ENCODE peak calls at places on chromosome 16, in four cellular contexts. M is kidney tubule cell; U is stimulated activated naive CD8-positive, alpha-beta T cell treated with anti-CD3 and anti-CD28 coated beads, Interleukin-15, amount 100 ng/mL, for 72 hours; X is GM23248. F is an unnamed sample.

GRCh38 chr16:22646948-22647556 is 136.4 kb downstream of the NPIPB5 start:
- DNase-seq in M (no peak), U (no peak), X (no peak), F (no peak)

GRCh38 chr16:1621851-1622250 is 9.7 kb downstream of the CRAMP1 start:
- DNase-seq in M (no peak), U (no peak), X (no peak), F (no peak)

GRCh38 chr16:21214086-21214485 is 2.7 kb upstream of the ZP2 start:
- DNase-seq in M (no peak), U (no peak), X (no peak), F (no peak)

GRCh38 chr16:84423416-84423837 is 55.1 kb downstream of the ATP2C2 start:
- DNase-seq in M (peak), U (no peak), X (peak), F (peak)

GRCh38 chr16:46736695-46737094 is 11.4 kb downstream of the MYLK3 start:
- DNase-seq in M (no peak), U (no peak), X (peak), F (peak)

GRCh38 chr16:67632415-67633172 is 12.3 kb upstream of the CARMIL2 start:
- DNase-seq in M (no peak), U (no peak), X (no peak), F (no peak)

GRCh38 chr16:84284168-84284722 is 10.4 kb upstream of the WFDC1 start:
- DNase-seq in M (no peak), U (no peak), X (peak), F (peak)

GRCh38 chr16:2142942-2143868 is 5.2 kb upstream of the RAB26 start:
- DNase-seq in M (peak), U (no peak), X (no peak), F (peak)

GRCh38 chr16:66510711-66511614 is 39.0 kb downstream of the TK2 start:
- DNase-seq in M (peak), U (no peak), X (peak), F (no peak)

GRCh38 chr16:8676737-8677375 is 2.4 kb downstream of the ABAT start:
- DNase-seq in M (no peak), U (no peak), X (peak), F (no peak)

GRCh38 chr16:49788505-49788904 is 67.4 kb downstream of the ZNF423 start:
- DNase-seq in M (no peak), U (no peak), X (peak), F (no peak)

GRCh38 chr16:84503751-84504395 is 586 bp downstream of the MEAK7 start:
- DNase-seq in M (peak), U (no peak), X (peak), F (no peak)

GRCh38 chr16:90002759-90003158 is 16.5 kb downstream of the DBNDD1 start:
- DNase-seq in M (no peak), U (no peak), X (no peak), F (no peak)

GRCh38 chr16:52068447-52069074 is 478.4 kb downstream of the TOX3 start:
- DNase-seq in M (peak), U (no peak), X (peak), F (peak)

GRCh38 chr16:46790599-46791270 is 40.2 kb downstream of the C16orf87 start:
- DNase-seq in M (no peak), U (no peak), X (peak), F (no peak)

GRCh38 chr16:23821875-23822688 is 13.7 kb upstream of the PRKCB start:
- DNase-seq in M (no peak), U (no peak), X (no peak), F (no peak)

GRCh38 chr16:12819126-12820117 is 15.7 kb upstream of the CPPED1 start:
- DNase-seq in M (peak), U (peak), X (peak), F (peak)